ENCODE peak calls at places on chromosomes 7 and 10, in eight cellular contexts. T, V, B, K, L, Y, A and F are unnamed samples.

GRCh38 chr10:132273966-132274365 is 33.8 kb downstream of the STK32C start:
- DNase-seq in T (no peak), V (no peak), B (no peak), K (no peak), L (no peak), Y (no peak), A (no peak), F (no peak)

GRCh38 chr10:78047314-78047891 is 13.7 kb downstream of the RPS24 start:
- DNase-seq in T (peak; percentile 92), V (peak; percentile 93), B (peak; percentile 73), K (no peak), L (peak; percentile 85), Y (peak; percentile 89), A (peak; percentile 79), F (peak; percentile 65)

GRCh38 chr10:131077031-131077430 is 234.5 kb downstream of the TCERG1L start:
- DNase-seq in T (no peak), V (no peak), B (no peak), K (no peak), L (no peak), Y (no peak), A (no peak), F (no peak)

GRCh38 chr10:69333205-69333604 is 54.9 kb downstream of the HK1 start:
- DNase-seq in T (peak; percentile 17), V (peak; percentile 83), B (peak; percentile 48), K (no peak), L (peak; percentile 33), Y (peak; percentile 34), A (no peak), F (no peak)

GRCh38 chr10:106652279-106652678 is 512.2 kb downstream of the SORCS1 start:
- DNase-seq in T (no peak), V (no peak), B (no peak), K (peak; percentile 72), L (no peak), Y (no peak), A (peak; percentile 83), F (peak; percentile 19)

GRCh38 chr10:22244001-22244400 is 26.2 kb upstream of the EBLN1 start:
- DNase-seq in T (no peak), V (no peak), B (no peak), K (no peak), L (no peak), Y (no peak), A (no peak), F (no peak)

GRCh38 chr7:132430863-132431822 is 145.1 kb downstream of the PLXNA4 start:
- DNase-seq in T (peak; percentile 59), V (no peak), B (no peak), K (no peak), L (no peak), Y (no peak), A (peak; percentile 88), F (no peak)

GRCh38 chr10:12579954-12580858 is 230.9 kb downstream of the CAMK1D start:
- DNase-seq in T (no peak), V (no peak), B (no peak), K (no peak), L (no peak), Y (no peak), A (no peak), F (peak; percentile 51)

GRCh38 chr7:105097619-105098018 is 83.6 kb downstream of the KMT2E start:
- DNase-seq in T (no peak), V (no peak), B (no peak), K (no peak), L (no peak), Y (no peak), A (peak; percentile 58), F (no peak)

GRCh38 chr10:103470755-103471653 is 8.0 kb downstream of the CALHM3 start:
- DNase-seq in T (no peak), V (no peak), B (no peak), K (peak; percentile 91), L (peak; percentile 54), Y (no peak), A (no peak), F (peak; percentile 88)

GRCh38 chr10:69089638-69090599 is 2.0 kb downstream of the SRGN start:
- DNase-seq in T (peak; percentile 32), V (no peak), B (no peak), K (peak; percentile 66), L (no peak), Y (no peak), A (no peak), F (no peak)

GRCh38 chr7:45457591-45457990 is 116.6 kb upstream of the ADCY1 start:
- DNase-seq in T (no peak), V (no peak), B (no peak), K (no peak), L (no peak), Y (no peak), A (no peak), F (no peak)

GRCh38 chr7:105487559-105488218 is 34.4 kb downstream of the PUS7 start:
- DNase-seq in T (peak; percentile 34), V (no peak), B (no peak), K (no peak), L (no peak), Y (peak; percentile 14), A (peak; percentile 23), F (peak; percentile 32)

GRCh38 chr10:105963450-105963849 is 1201.1 kb downstream of the SORCS1 start:
- DNase-seq in T (no peak), V (no peak), B (no peak), K (no peak), L (no peak), Y (no peak), A (no peak), F (no peak)

DNA sequence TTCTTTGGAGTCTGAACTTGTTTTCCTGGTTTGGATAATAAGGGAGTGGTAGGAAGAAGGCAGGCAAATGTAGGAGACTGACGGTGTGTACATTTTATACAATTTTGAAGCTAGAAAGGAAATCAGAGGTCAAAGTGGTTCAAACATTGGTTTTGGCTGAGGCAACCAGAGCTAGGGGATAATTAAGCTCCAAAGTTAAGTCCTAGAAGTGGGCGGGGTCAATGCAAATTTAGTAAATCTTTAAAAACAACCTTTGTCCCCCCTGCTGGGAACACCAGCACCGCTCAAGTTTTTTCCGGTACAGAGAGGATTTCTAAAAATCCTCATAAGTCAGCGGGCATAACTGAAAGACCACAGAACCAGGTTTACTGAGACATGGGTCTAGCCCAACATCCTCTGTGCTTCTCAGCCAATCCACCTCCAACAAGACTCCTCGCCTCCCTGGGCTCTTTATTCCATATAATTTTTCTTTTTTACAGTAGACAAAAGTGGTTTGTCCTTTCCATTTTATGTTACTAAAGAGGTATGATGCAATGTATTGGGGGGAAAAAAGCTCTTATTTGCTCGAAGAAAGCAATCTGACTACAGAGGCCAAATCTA is 1.7 kb downstream of the GLUD1 start:
- DNase-seq in T (no peak), V (peak; percentile 20), B (no peak), K (no peak), L (no peak), Y (no peak), A (peak; percentile 69), F (no peak)
- TF ChIP-seq CTCF in T (no peak), V (no peak), B (no peak), K (peak; percentile 1), L (no peak), Y (no peak), A (no peak), F (no peak)

GRCh38 chr7:75945297-75946168 is 30.6 kb downstream of the POR start:
- DNase-seq in T (no peak), V (peak; percentile 61), B (no peak), K (no peak), L (no peak), Y (no peak), A (peak; percentile 54), F (no peak)
- TF ChIP-seq CTCF in T (no peak), V (no peak), B (no peak), K (no peak), L (no peak), Y (no peak), A (no peak), F (no peak)

GRCh38 chr7:44257618-44258422 is 57.0 kb downstream of the YKT6 start:
- DNase-seq in T (peak; percentile 31), V (peak; percentile 94), B (no peak), K (peak; percentile 88), L (peak; percentile 75), Y (no peak), A (peak; percentile 91), F (peak; percentile 89)
- TF ChIP-seq CTCF in T (no peak), V (no peak), B (no peak), K (no peak), L (no peak), Y (no peak), A (no peak), F (peak; percentile 8)

GRCh38 chr10:210297-210696 is 75.0 kb downstream of the ZMYND11 start:
- DNase-seq in T (no peak), V (no peak), B (no peak), K (no peak), L (no peak), Y (no peak), A (no peak), F (no peak)

GRCh38 chr10:208616-209015 is 73.4 kb downstream of the ZMYND11 start:
- DNase-seq in T (no peak), V (no peak), B (no peak), K (no peak), L (no peak), Y (no peak), A (no peak), F (no peak)

DNA sequence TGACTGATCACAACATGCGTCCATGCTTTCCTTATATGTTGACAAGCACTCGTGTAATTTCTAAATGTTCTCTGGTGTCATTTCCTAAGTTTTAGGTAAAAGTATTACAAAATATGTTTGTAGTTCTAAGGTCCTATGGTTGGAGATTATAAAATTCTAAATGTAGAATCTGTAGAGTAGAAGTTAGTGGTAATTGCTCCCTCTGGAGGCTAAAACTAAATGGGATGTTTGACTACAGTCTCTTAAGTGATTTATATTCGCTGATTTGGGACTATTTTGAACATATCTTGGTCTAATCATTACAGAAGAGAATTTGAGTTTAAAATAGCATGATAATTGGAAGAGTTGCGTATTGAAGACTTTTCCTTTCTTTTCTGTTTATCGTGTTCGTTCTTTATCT is 74.1 kb downstream of the ZMYND11 start:
- DNase-seq in T (no peak), V (no peak), B (no peak), K (no peak), L (no peak), Y (no peak), A (no peak), F (no peak)
- TF ChIP-seq CTCF in T (no peak), V (peak; percentile 34), B (peak; percentile 16), K (no peak), L (no peak), Y (no peak), A (no peak), F (no peak)

DNA sequence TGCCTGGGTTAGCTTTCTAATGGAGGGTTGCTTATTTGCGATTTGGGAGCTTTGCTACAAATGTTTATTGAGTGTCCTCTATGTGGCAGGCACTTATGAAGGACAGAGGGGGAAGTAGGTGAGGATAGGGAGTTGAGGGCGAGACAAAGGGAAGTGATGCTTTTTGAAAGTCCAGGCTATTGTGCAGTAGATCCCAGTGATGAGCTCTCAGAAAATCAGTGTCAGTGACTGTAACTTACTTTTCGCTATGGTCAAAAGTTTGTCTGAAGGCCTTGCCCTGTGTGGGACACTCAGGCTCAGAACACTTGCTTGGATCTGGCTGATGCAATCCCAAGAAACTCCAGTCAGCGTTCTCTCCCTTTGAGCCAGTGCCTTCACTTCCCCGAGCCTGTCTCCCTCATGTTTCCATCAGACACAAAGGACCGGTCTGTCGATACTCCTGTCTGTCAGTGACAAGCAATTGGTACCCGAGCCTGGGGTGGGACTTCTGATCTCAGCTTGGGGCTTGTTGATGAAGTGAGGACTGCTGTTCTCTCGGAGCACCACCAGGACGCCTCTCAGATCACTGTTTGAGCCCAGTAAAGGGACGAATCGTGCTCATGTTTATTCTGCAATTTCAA is 63.1 kb upstream of the SORCS3 start:
- DNase-seq in T (no peak), V (no peak), B (no peak), K (no peak), L (no peak), Y (no peak), A (no peak), F (no peak)
- TF ChIP-seq CTCF in T (no peak), V (peak; percentile 1), B (no peak), K (no peak), L (no peak), Y (no peak), A (no peak), F (no peak)